ENCODE peak calls at places on chromosomes 13 and 19, in seven cellular contexts. One of them, this sample, is unnamed.

GRCh38 chr19:45249261-45250033 is 1.6 kb upstream of the MARK4 start:
- DNase-seq in neural progenitor cell: no peak
- DNase-seq in cardiac muscle cell: no peak
- DNase-seq in tibial nerve: no peak
- DNase-seq in PC-9: no peak
- DNase-seq in HFF-Myc: no peak
- DNase-seq in cardiac fibroblast: no peak
- DNase-seq in this sample: no peak

GRCh38 chr19:30084390-30084819 is 142.4 kb downstream of the URI1 start:
- DNase-seq in tibial nerve: no peak
- DNase-seq in PC-9: no peak
- DNase-seq in neural progenitor cell: no peak
- DNase-seq in HFF-Myc: no peak
- DNase-seq in cardiac muscle cell: no peak
- DNase-seq in cardiac fibroblast: no peak
- DNase-seq in this sample: no peak

GRCh38 chr13:49938274-49938673 is 2.1 kb upstream of the SPRYD7 start:
- DNase-seq in neural progenitor cell: no peak
- DNase-seq in HFF-Myc: no peak
- DNase-seq in PC-9: no peak
- DNase-seq in cardiac muscle cell: no peak
- DNase-seq in tibial nerve: no peak
- DNase-seq in cardiac fibroblast: no peak
- DNase-seq in this sample: no peak

GRCh38 chr13:50893211-50893852 is 16.3 kb upstream of the RNASEH2B start:
- DNase-seq in neural progenitor cell: no peak
- DNase-seq in cardiac muscle cell: peak
- DNase-seq in tibial nerve: no peak
- DNase-seq in cardiac fibroblast: peak
- DNase-seq in HFF-Myc: no peak
- DNase-seq in PC-9: no peak
- DNase-seq in this sample: no peak

GRCh38 chr13:66501187-66501586 is 728.9 kb downstream of the PCDH9 start:
- DNase-seq in HFF-Myc: no peak
- DNase-seq in PC-9: no peak
- DNase-seq in neural progenitor cell: no peak
- DNase-seq in tibial nerve: no peak
- DNase-seq in cardiac muscle cell: peak
- DNase-seq in cardiac fibroblast: peak
- DNase-seq in this sample: no peak

GRCh38 chr19:5166262-5166661 is 174.3 kb downstream of the PTPRS start:
- DNase-seq in cardiac muscle cell: peak
- DNase-seq in tibial nerve: no peak
- DNase-seq in HFF-Myc: peak
- DNase-seq in PC-9: peak
- DNase-seq in cardiac fibroblast: peak
- DNase-seq in neural progenitor cell: no peak
- DNase-seq in this sample: no peak

GRCh38 chr19:50427997-50428425 is 4.7 kb upstream of the MYBPC2 start:
- DNase-seq in neural progenitor cell: peak
- DNase-seq in cardiac fibroblast: peak
- DNase-seq in cardiac muscle cell: peak
- DNase-seq in PC-9: no peak
- DNase-seq in HFF-Myc: peak
- DNase-seq in tibial nerve: peak
- DNase-seq in this sample: no peak

GRCh38 chr19:46018729-46019251 is 4.1 kb downstream of the PGLYRP1 start:
- DNase-seq in cardiac fibroblast: no peak
- DNase-seq in tibial nerve: no peak
- DNase-seq in neural progenitor cell: no peak
- DNase-seq in PC-9: no peak
- DNase-seq in cardiac muscle cell: no peak
- DNase-seq in HFF-Myc: no peak
- DNase-seq in this sample: no peak

GRCh38 chr19:5947435-5947834 is 30.5 kb downstream of the RANBP3 start:
- DNase-seq in HFF-Myc: no peak
- DNase-seq in PC-9: no peak
- DNase-seq in tibial nerve: peak
- DNase-seq in cardiac muscle cell: peak
- DNase-seq in neural progenitor cell: no peak
- DNase-seq in cardiac fibroblast: peak
- DNase-seq in this sample: no peak

GRCh38 chr19:31346660-31347059 is 2.6 kb downstream of the TSHZ3 start:
- DNase-seq in neural progenitor cell: no peak
- DNase-seq in tibial nerve: no peak
- DNase-seq in cardiac fibroblast: no peak
- DNase-seq in PC-9: no peak
- DNase-seq in cardiac muscle cell: no peak
- DNase-seq in HFF-Myc: no peak
- DNase-seq in this sample: no peak

GRCh38 chr13:111005808-111006494 is 91.1 kb upstream of the ANKRD10 start:
- DNase-seq in PC-9: no peak
- DNase-seq in neural progenitor cell: no peak
- DNase-seq in cardiac fibroblast: peak
- DNase-seq in cardiac muscle cell: peak
- DNase-seq in HFF-Myc: no peak
- DNase-seq in tibial nerve: no peak
- DNase-seq in this sample: no peak

GRCh38 chr13:113787694-113788093 is 28.7 kb downstream of the TMEM255B start:
- DNase-seq in cardiac fibroblast: no peak
- DNase-seq in neural progenitor cell: no peak
- DNase-seq in cardiac muscle cell: no peak
- DNase-seq in PC-9: no peak
- DNase-seq in HFF-Myc: no peak
- DNase-seq in tibial nerve: no peak
- DNase-seq in this sample: no peak

GRCh38 chr13:47623862-47624261 is 377.2 kb downstream of the SUCLA2 start:
- DNase-seq in neural progenitor cell: no peak
- DNase-seq in HFF-Myc: no peak
- DNase-seq in tibial nerve: no peak
- DNase-seq in cardiac fibroblast: no peak
- DNase-seq in PC-9: no peak
- DNase-seq in cardiac muscle cell: no peak
- DNase-seq in this sample: no peak

GRCh38 chr19:36213793-36214387 is 575 bp downstream of the ZNF565 start:
- DNase-seq in tibial nerve: no peak
- DNase-seq in cardiac muscle cell: no peak
- DNase-seq in PC-9: no peak
- DNase-seq in neural progenitor cell: no peak
- DNase-seq in cardiac fibroblast: peak
- DNase-seq in HFF-Myc: no peak
- DNase-seq in this sample: no peak

GRCh38 chr19:33767898-33768413 is 28.7 kb upstream of the KCTD15 start:
- DNase-seq in cardiac fibroblast: peak
- DNase-seq in PC-9: no peak
- DNase-seq in tibial nerve: no peak
- DNase-seq in neural progenitor cell: peak
- DNase-seq in HFF-Myc: no peak
- DNase-seq in cardiac muscle cell: peak
- DNase-seq in this sample: no peak

GRCh38 chr13:39317284-39317683 is 279.0 kb downstream of the NHLRC3 start:
- DNase-seq in cardiac muscle cell: peak
- DNase-seq in neural progenitor cell: no peak
- DNase-seq in tibial nerve: no peak
- DNase-seq in HFF-Myc: no peak
- DNase-seq in cardiac fibroblast: peak
- DNase-seq in PC-9: no peak
- DNase-seq in this sample: no peak

GRCh38 chr13:72839831-72840426 is 58.0 kb downstream of the PIBF1 start:
- DNase-seq in neural progenitor cell: peak
- DNase-seq in HFF-Myc: peak
- DNase-seq in PC-9: peak
- DNase-seq in tibial nerve: no peak
- DNase-seq in cardiac muscle cell: peak
- DNase-seq in cardiac fibroblast: peak
- DNase-seq in this sample: peak

GRCh38 chr19:19447536-19448237 is 42.2 kb downstream of the GATAD2A start:
- DNase-seq in tibial nerve: no peak
- DNase-seq in cardiac muscle cell: no peak
- DNase-seq in neural progenitor cell: no peak
- DNase-seq in cardiac fibroblast: no peak
- DNase-seq in PC-9: no peak
- DNase-seq in HFF-Myc: no peak
- DNase-seq in this sample: no peak

GRCh38 chr19:45467115-45467455 is 711 bp upstream of the FOSB start:
- DNase-seq in neural progenitor cell: peak
- DNase-seq in tibial nerve: no peak
- DNase-seq in cardiac fibroblast: no peak
- DNase-seq in cardiac muscle cell: peak
- DNase-seq in PC-9: no peak
- DNase-seq in HFF-Myc: no peak
- DNase-seq in this sample: no peak

GRCh38 chr19:12828494-12828893 is 5.9 kb downstream of the RTBDN start:
- DNase-seq in cardiac muscle cell: peak
- DNase-seq in cardiac fibroblast: peak
- DNase-seq in tibial nerve: no peak
- DNase-seq in neural progenitor cell: peak
- DNase-seq in HFF-Myc: no peak
- DNase-seq in PC-9: no peak
- DNase-seq in this sample: peak

GRCh38 chr13:22837980-22838615 is 342.7 kb upstream of the SGCG start:
- DNase-seq in tibial nerve: no peak
- DNase-seq in cardiac muscle cell: no peak
- DNase-seq in HFF-Myc: no peak
- DNase-seq in neural progenitor cell: no peak
- DNase-seq in cardiac fibroblast: no peak
- DNase-seq in PC-9: no peak
- DNase-seq in this sample: no peak

GRCh38 chr13:35979378-35979911 is 151.7 kb downstream of the DCLK1 start:
- DNase-seq in PC-9: no peak
- DNase-seq in HFF-Myc: peak
- DNase-seq in cardiac muscle cell: peak
- DNase-seq in neural progenitor cell: no peak
- DNase-seq in cardiac fibroblast: peak
- DNase-seq in tibial nerve: peak
- DNase-seq in this sample: no peak

GRCh38 chr19:575527-576506 is 3.4 kb downstream of the BSG start:
- DNase-seq in cardiac fibroblast: peak
- DNase-seq in neural progenitor cell: no peak
- DNase-seq in PC-9: peak
- DNase-seq in HFF-Myc: no peak
- DNase-seq in cardiac muscle cell: peak
- DNase-seq in tibial nerve: no peak
- DNase-seq in this sample: no peak

GRCh38 chr19:39941151-39941550 is 6.7 kb upstream of the FCGBP start:
- DNase-seq in PC-9: no peak
- DNase-seq in cardiac fibroblast: no peak
- DNase-seq in HFF-Myc: no peak
- DNase-seq in cardiac muscle cell: no peak
- DNase-seq in neural progenitor cell: no peak
- DNase-seq in tibial nerve: no peak
- DNase-seq in this sample: no peak
- TF ChIP-seq CTCF in PC-9: no peak
- TF ChIP-seq CTCF in cardiac fibroblast: no peak
- TF ChIP-seq CTCF in HFF-Myc: no peak
- TF ChIP-seq CTCF in cardiac muscle cell: no peak
- TF ChIP-seq CTCF in neural progenitor cell: no peak
- TF ChIP-seq CTCF in tibial nerve: no peak
- TF ChIP-seq CTCF in this sample: no peak

DNA sequence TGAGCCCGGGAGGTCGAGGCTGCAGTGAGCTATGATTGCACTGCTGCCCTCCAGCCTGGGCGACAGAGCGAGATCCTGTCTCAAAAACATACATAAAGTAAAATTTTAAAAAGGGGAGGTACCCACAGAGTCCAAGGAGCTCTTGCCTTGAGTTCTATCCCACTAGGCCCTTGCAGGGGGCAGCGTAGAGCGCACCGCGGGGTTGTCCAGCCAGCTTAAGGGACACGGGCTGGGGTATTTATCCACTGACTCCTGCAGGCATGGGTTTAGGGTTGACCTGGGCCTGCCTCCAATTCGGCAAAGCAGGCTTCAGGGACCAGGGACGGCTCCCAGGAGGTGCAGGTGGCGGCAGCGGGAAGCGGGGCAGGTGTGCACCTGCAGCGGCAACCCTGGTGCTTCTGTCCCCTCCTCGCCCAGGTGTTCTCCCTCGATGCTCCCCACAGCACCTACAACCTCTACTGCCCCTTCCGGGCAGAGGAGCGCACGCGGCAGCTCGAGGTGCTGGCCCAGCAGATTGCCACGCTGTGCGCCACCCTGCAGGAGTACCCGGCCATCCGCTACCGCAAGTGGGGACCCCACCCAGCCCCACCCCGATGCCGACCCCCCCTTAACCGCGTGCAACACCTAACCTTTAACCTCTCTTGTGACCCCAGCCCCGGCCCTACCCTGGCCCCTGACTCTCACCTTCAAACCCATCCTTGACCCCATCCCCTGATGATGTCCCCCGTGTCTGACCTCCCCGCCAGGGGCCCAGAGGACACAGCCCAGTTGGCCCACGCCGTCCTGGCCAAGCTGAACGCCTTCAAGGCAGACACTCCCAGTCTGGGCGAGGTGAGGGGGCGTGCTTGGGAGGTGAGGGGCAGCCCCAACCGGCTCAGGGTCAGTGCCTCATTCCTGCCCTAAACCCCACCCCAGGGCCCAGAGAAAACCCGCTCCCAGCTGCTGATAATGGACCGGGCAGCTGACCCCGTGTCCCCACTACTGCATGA is 4.7 kb downstream of the STXBP2 start:
- DNase-seq in neural progenitor cell: peak
- DNase-seq in tibial nerve: no peak
- DNase-seq in cardiac fibroblast: no peak
- DNase-seq in HFF-Myc: no peak
- DNase-seq in PC-9: no peak
- DNase-seq in cardiac muscle cell: no peak
- DNase-seq in this sample: no peak
- TF ChIP-seq CTCF in neural progenitor cell: peak
- TF ChIP-seq CTCF in tibial nerve: no peak
- TF ChIP-seq CTCF in cardiac fibroblast: no peak
- TF ChIP-seq CTCF in HFF-Myc: peak
- TF ChIP-seq CTCF in PC-9: no peak
- TF ChIP-seq CTCF in cardiac muscle cell: peak
- TF ChIP-seq CTCF in this sample: peak

GRCh38 chr19:37551123-37551993 is 43.2 kb downstream of the ZNF571 start:
- DNase-seq in PC-9: no peak
- DNase-seq in HFF-Myc: no peak
- DNase-seq in tibial nerve: no peak
- DNase-seq in cardiac fibroblast: peak
- DNase-seq in cardiac muscle cell: peak
- DNase-seq in neural progenitor cell: no peak
- DNase-seq in this sample: peak
- TF ChIP-seq CTCF in PC-9: peak
- TF ChIP-seq CTCF in HFF-Myc: peak
- TF ChIP-seq CTCF in tibial nerve: no peak
- TF ChIP-seq CTCF in cardiac fibroblast: peak
- TF ChIP-seq CTCF in cardiac muscle cell: peak
- TF ChIP-seq CTCF in neural progenitor cell: no peak
- TF ChIP-seq CTCF in this sample: no peak

GRCh38 chr13:44932171-44932849 is 57.0 kb downstream of the NUFIP1 start:
- DNase-seq in cardiac muscle cell: no peak
- DNase-seq in neural progenitor cell: no peak
- DNase-seq in tibial nerve: no peak
- DNase-seq in HFF-Myc: no peak
- DNase-seq in cardiac fibroblast: no peak
- DNase-seq in PC-9: no peak
- DNase-seq in this sample: no peak
- TF ChIP-seq CTCF in cardiac muscle cell: no peak
- TF ChIP-seq CTCF in neural progenitor cell: no peak
- TF ChIP-seq CTCF in tibial nerve: no peak
- TF ChIP-seq CTCF in HFF-Myc: no peak
- TF ChIP-seq CTCF in cardiac fibroblast: no peak
- TF ChIP-seq CTCF in PC-9: no peak
- TF ChIP-seq CTCF in this sample: no peak

GRCh38 chr19:2840794-2841790 is at the start of gene ZNF555:
- DNase-seq in neural progenitor cell: peak
- DNase-seq in PC-9: peak
- DNase-seq in cardiac muscle cell: peak
- DNase-seq in tibial nerve: peak
- DNase-seq in cardiac fibroblast: peak
- DNase-seq in HFF-Myc: peak
- DNase-seq in this sample: peak
- TF ChIP-seq CTCF in neural progenitor cell: peak
- TF ChIP-seq CTCF in PC-9: peak
- TF ChIP-seq CTCF in cardiac muscle cell: peak
- TF ChIP-seq CTCF in tibial nerve: peak
- TF ChIP-seq CTCF in cardiac fibroblast: peak
- TF ChIP-seq CTCF in HFF-Myc: peak
- TF ChIP-seq CTCF in this sample: peak